ENCODE peak calls at places on chromosomes 16 and 17, in nine cellular contexts. I, A, Y, K, Q, M, J, W and Z are unnamed samples. For H3K36me3, the result is how much of the 10 kb centered on the place peaks cover.

GRCh38 chr16:64445245-64445644 is 676.6 kb downstream of the CDH11 start:
- DNase-seq in I (no peak), A (no peak), Y (no peak), K (no peak), Q (no peak), M (no peak), J (no peak), W (no peak), Z (no peak)

GRCh38 chr17:17808706-17809432 is 27.9 kb downstream of the SREBF1 start:
- DNase-seq in I (no peak), A (peak), Y (no peak), K (no peak), Q (no peak), M (peak), J (peak), W (no peak), Z (no peak)

GRCh38 chr17:32826076-32826475 is 50.8 kb downstream of the MYO1D start:
- DNase-seq in I (no peak), A (no peak), Y (no peak), K (no peak), Q (no peak), M (no peak), J (no peak), W (no peak), Z (no peak)

GRCh38 chr16:56849690-56850680 is 15.0 kb upstream of the SLC12A3 start:
- DNase-seq in I (no peak), A (no peak), Y (no peak), K (no peak), Q (peak), M (no peak), J (no peak), W (no peak), Z (no peak)

GRCh38 chr16:9612267-9612666 is 520.8 kb downstream of the HAPSTR1 start:
- DNase-seq in I (no peak), A (no peak), Y (no peak), K (no peak), Q (no peak), M (no peak), J (no peak), W (no peak), Z (no peak)

GRCh38 chr17:40218006-40218739 is 931 bp upstream of the WIPF2 start:
- DNase-seq in I (no peak), A (no peak), Y (no peak), K (no peak), Q (no peak), M (no peak), J (peak), W (no peak), Z (no peak)

GRCh38 chr16:72910875-72911274 is 137.1 kb downstream of the ZFHX3 start:
- DNase-seq in I (no peak), A (no peak), Y (no peak), K (no peak), Q (no peak), M (no peak), J (no peak), W (no peak), Z (no peak)

GRCh38 chr17:6413073-6413472 is 21.8 kb downstream of the AIPL1 start:
- DNase-seq in I (no peak), A (peak), Y (no peak), K (peak), Q (no peak), M (peak), J (no peak), W (no peak), Z (no peak)

GRCh38 chr16:79267146-79267545 is 333.4 kb downstream of the MAF start:
- DNase-seq in I (no peak), A (no peak), Y (no peak), K (no peak), Q (no peak), M (no peak), J (no peak), W (no peak), Z (no peak)

GRCh38 chr17:1375615-1376014 is 24.4 kb downstream of the YWHAE start:
- DNase-seq in I (no peak), A (no peak), Y (peak), K (no peak), Q (no peak), M (no peak), J (no peak), W (no peak), Z (no peak)

GRCh38 chr17:82913304-82914043 is 73.7 kb upstream of the ZNF750 start:
- DNase-seq in I (peak), A (no peak), Y (no peak), K (no peak), Q (no peak), M (no peak), J (no peak), W (no peak), Z (no peak)

GRCh38 chr17:82914375-82914774 is 74.6 kb upstream of the ZNF750 start:
- DNase-seq in I (peak), A (peak), Y (no peak), K (no peak), Q (peak), M (peak), J (no peak), W (no peak), Z (peak)

GRCh38 chr17:82915010-82915696 is 75.3 kb upstream of the ZNF750 start:
- DNase-seq in I (no peak), A (peak), Y (no peak), K (no peak), Q (no peak), M (no peak), J (no peak), W (no peak), Z (no peak)

GRCh38 chr17:82917656-82918345 is 78.0 kb upstream of the ZNF750 start:
- DNase-seq in I (no peak), A (peak), Y (no peak), K (no peak), Q (no peak), M (peak), J (no peak), W (no peak), Z (peak)

DNA sequence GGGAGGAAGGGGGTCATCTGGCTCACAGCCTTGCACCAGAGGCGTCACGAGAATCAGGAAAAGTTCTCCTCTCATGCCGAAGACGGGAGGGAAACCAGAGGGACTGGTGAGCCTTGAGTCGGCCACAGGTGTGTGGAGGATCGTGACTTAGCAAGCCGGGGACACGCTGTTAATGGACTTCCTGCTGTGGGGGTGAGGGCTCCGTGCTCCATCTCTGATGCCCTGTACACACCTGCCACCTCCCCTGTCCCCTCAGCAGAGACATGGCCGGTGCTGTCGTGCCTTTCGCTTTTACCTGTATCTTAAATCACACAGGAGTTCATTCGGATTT is 75.8 kb upstream of the ZNF750 start:
- DNase-seq in I (no peak), A (peak), Y (no peak), K (no peak), Q (no peak), M (no peak), J (no peak), W (no peak), Z (peak)
- H3K36me3 ChIP-seq in I (half or more), A (under half), Y (under half), K (under half), Q (under half), M (under half), J (under half), W (under half), Z (under half)

GRCh38 chr16:88778541-88779065 is 6.4 kb downstream of the PIEZO1 start:
- DNase-seq in I (no peak), A (no peak), Y (no peak), K (no peak), Q (no peak), M (no peak), J (no peak), W (no peak), Z (peak)
- H3K27ac ChIP-seq in I (no peak), A (no peak), Y (no peak), K (peak), Q (no peak), M (no peak), J (peak), W (no peak), Z (no peak)

GRCh38 chr16:17129971-17130370 is 340.8 kb downstream of the XYLT1 start:
- DNase-seq in I (no peak), A (no peak), Y (no peak), K (no peak), Q (no peak), M (no peak), J (no peak), W (no peak), Z (no peak)
- H3K36me3 ChIP-seq in I (half or more), A (half or more), Y (under half), K (under half), Q (under half), M (under half), J (under half), W (under half), Z (under half)

GRCh38 chr16:1363501-1364041 is 11.8 kb downstream of the GNPTG start:
- DNase-seq in I (peak), A (peak), Y (peak), K (no peak), Q (peak), M (peak), J (no peak), W (no peak), Z (peak)
- H3K27ac ChIP-seq in I (no peak), A (no peak), Y (no peak), K (no peak), Q (no peak), M (no peak), J (no peak), W (no peak), Z (no peak)

DNA sequence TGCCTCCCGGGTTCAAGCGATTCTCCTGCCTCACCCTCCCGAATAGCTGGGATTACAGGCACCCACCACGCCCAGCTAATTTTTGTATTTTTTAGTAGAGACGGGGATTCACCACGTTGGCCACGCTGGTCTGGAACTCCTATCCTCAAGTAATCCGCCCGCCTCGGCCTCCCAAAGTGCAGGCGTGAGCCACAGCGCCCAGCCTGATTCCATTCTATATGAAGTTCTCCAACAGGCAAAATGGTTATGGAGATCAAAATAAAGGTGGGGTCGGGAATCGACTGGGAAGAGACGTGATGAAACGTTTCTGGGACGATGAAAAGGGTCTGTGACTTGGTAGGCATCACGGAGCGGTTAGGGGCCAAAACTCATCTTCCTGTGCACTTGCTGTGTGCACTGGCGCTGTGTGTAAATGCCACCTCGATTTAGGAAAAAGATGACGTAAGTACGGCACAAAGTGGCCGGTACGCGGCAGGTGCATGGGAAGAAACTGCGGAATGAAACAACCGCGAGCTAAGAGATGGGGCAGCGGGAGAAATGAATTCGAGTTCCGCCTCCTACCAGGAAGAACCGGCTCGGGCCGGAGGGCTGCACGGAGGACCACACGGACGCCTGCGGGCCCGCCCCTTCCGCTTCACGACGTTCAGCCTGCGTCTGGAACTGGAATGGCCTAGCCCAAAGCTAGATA is 1.6 kb downstream of the TP53 start:
- DNase-seq in I (peak), A (peak), Y (peak), K (peak), Q (peak), M (peak), J (peak), W (peak), Z (peak)
- H3K36me3 ChIP-seq in I (under half), A (under half), Y (under half), K (under half), Q (under half), M (under half), J (under half), W (under half), Z (under half)

DNA sequence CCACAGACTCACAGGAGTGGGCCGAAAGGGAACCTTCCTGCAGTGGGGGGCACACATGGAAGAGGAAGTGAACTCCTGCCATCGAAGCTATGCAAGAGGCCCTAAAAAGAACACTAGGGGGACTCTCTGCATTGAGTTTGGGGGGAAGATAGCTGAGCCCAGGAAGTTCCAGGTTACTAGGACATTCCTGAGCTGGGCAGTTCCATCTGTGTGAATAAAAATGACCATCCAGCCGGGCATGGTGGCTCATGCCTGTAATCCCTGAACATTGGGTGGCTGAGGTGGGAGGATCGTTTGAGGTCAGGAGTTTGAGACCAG is 211.8 kb downstream of the ZNF423 start:
- DNase-seq in I (no peak), A (no peak), Y (no peak), K (no peak), Q (no peak), M (peak), J (no peak), W (no peak), Z (no peak)
- H3K27ac ChIP-seq in I (no peak), A (no peak), Y (no peak), K (no peak), Q (no peak), M (peak), J (no peak), W (no peak), Z (no peak)

GRCh38 chr17:60457148-60457547 is 34.9 kb downstream of the CHCT1 start:
- DNase-seq in I (no peak), A (no peak), Y (no peak), K (no peak), Q (no peak), M (no peak), J (no peak), W (no peak), Z (no peak)
- H3K36me3 ChIP-seq in I (half or more), A (half or more), Y (under half), K (under half), Q (half or more), M (half or more), J (under half), W (half or more), Z (half or more)

DNA sequence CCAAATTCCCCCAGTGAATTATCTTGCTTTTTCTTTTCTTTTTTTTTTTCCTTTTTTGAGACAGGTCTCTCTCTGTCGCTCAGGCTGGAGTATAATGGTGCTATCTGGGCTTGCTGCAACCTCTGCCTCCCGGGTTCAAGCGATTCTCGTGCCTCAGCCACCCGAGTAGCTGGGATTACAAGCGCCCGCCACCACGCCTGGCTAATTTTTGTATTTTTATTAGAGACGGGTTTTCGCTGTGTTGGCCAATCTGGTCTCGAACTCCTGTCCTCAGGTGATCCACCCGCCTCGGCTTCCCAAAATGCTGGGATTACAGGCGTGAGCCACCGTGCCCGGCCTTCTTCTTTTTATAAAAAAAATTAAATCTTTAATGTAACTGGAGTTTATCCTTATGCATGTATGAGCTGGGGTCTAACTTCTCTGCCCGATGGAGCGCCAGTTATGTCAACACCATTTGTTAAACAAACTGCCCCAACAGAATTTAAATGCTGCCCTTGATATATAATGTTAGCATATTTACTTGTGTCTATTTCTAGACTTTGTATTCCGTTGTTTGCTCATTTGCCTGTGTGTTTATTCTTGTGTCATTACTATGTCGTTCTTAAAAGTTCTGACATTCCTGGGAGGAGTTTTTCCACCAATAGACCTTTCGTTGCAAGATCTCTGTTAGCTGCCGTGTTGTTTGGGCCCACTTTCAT is 535 bp upstream of the AURKB start:
- DNase-seq in I (no peak), A (no peak), Y (no peak), K (no peak), Q (no peak), M (peak), J (no peak), W (no peak), Z (no peak)
- H3K27ac ChIP-seq in I (peak), A (peak), Y (peak), K (peak), Q (peak), M (peak), J (peak), W (peak), Z (peak)